ENCODE peak calls at places on chromosomes 1 and 21, in five cellular contexts. One of them, this sample, is unnamed.

GRCh38 chr1:244917271-244917670 is 52.9 kb upstream of the HNRNPU start:
- DNase-seq in NCI-H524: no peak
- DNase-seq in NCI-H226: no peak
- DNase-seq in heart right ventricle: no peak
- DNase-seq in naive thymus-derived CD8-positive, alpha-beta T cell: no peak
- DNase-seq in this sample: no peak

GRCh38 chr1:205275133-205275532 is 46.4 kb downstream of the NUAK2 start:
- DNase-seq in NCI-H524: no peak
- DNase-seq in NCI-H226: no peak
- DNase-seq in heart right ventricle: no peak
- DNase-seq in naive thymus-derived CD8-positive, alpha-beta T cell: peak; percentile 61
- DNase-seq in this sample: no peak

GRCh38 chr1:236066828-236067386 is 2.0 kb upstream of the NID1 start:
- DNase-seq in NCI-H524: no peak
- DNase-seq in NCI-H226: no peak
- DNase-seq in heart right ventricle: peak; percentile 73
- DNase-seq in naive thymus-derived CD8-positive, alpha-beta T cell: peak; percentile 61
- DNase-seq in this sample: no peak

GRCh38 chr1:163361123-163361934 is 39.6 kb downstream of the NUF2 start:
- DNase-seq in NCI-H524: peak; percentile 26
- DNase-seq in NCI-H226: peak; percentile 5
- DNase-seq in heart right ventricle: no peak
- DNase-seq in naive thymus-derived CD8-positive, alpha-beta T cell: no peak
- DNase-seq in this sample: peak; percentile 14

GRCh38 chr1:74933500-74933899 is 200.5 kb downstream of the TYW3 start:
- DNase-seq in NCI-H524: no peak
- DNase-seq in NCI-H226: no peak
- DNase-seq in heart right ventricle: no peak
- DNase-seq in naive thymus-derived CD8-positive, alpha-beta T cell: no peak
- DNase-seq in this sample: no peak

GRCh38 chr1:6275826-6276764 is 15.2 kb upstream of the GPR153 start:
- DNase-seq in NCI-H524: no peak
- DNase-seq in NCI-H226: no peak
- DNase-seq in heart right ventricle: peak; percentile 81
- DNase-seq in naive thymus-derived CD8-positive, alpha-beta T cell: no peak
- DNase-seq in this sample: peak; percentile 86

GRCh38 chr1:175845985-175846384 is 102.6 kb upstream of the TNR start:
- DNase-seq in NCI-H524: no peak
- DNase-seq in NCI-H226: no peak
- DNase-seq in heart right ventricle: no peak
- DNase-seq in naive thymus-derived CD8-positive, alpha-beta T cell: no peak
- DNase-seq in this sample: no peak

GRCh38 chr1:227058321-227058751 is 118.2 kb downstream of the COQ8A start:
- DNase-seq in NCI-H524: no peak
- DNase-seq in NCI-H226: peak; percentile 63
- DNase-seq in heart right ventricle: no peak
- DNase-seq in naive thymus-derived CD8-positive, alpha-beta T cell: no peak
- DNase-seq in this sample: no peak

GRCh38 chr1:25580933-25581332 is 35.7 kb upstream of the MAN1C1 start:
- DNase-seq in NCI-H524: no peak
- DNase-seq in NCI-H226: no peak
- DNase-seq in heart right ventricle: no peak
- DNase-seq in naive thymus-derived CD8-positive, alpha-beta T cell: no peak
- DNase-seq in this sample: no peak

GRCh38 chr1:229208481-229208880 is 62.4 kb upstream of the RAB4A start:
- DNase-seq in NCI-H524: no peak
- DNase-seq in NCI-H226: no peak
- DNase-seq in heart right ventricle: no peak
- DNase-seq in naive thymus-derived CD8-positive, alpha-beta T cell: no peak
- DNase-seq in this sample: no peak

GRCh38 chr1:94002046-94002787 is 93.0 kb upstream of the GCLM start:
- DNase-seq in NCI-H524: no peak
- DNase-seq in NCI-H226: no peak
- DNase-seq in heart right ventricle: no peak
- DNase-seq in naive thymus-derived CD8-positive, alpha-beta T cell: no peak
- DNase-seq in this sample: no peak

GRCh38 chr1:16367258-16367967 is 371 bp downstream of the SZRD1 start:
- DNase-seq in NCI-H524: peak; percentile 75
- DNase-seq in NCI-H226: peak; percentile 84
- DNase-seq in heart right ventricle: peak; percentile 89
- DNase-seq in naive thymus-derived CD8-positive, alpha-beta T cell: peak; percentile 85
- DNase-seq in this sample: peak; percentile 74

GRCh38 chr1:35220976-35221375 is 28.0 kb upstream of the SFPQ start:
- DNase-seq in NCI-H524: no peak
- DNase-seq in NCI-H226: no peak
- DNase-seq in heart right ventricle: no peak
- DNase-seq in naive thymus-derived CD8-positive, alpha-beta T cell: no peak
- DNase-seq in this sample: peak; percentile 2

GRCh38 chr1:85975770-85976386 is 180.7 kb downstream of the COL24A1 start:
- DNase-seq in NCI-H524: no peak
- DNase-seq in NCI-H226: no peak
- DNase-seq in heart right ventricle: no peak
- DNase-seq in naive thymus-derived CD8-positive, alpha-beta T cell: no peak
- DNase-seq in this sample: no peak

GRCh38 chr1:47533176-47534039 is 95.6 kb downstream of the FOXD2 start:
- DNase-seq in NCI-H524: no peak
- DNase-seq in NCI-H226: peak; percentile 21
- DNase-seq in heart right ventricle: peak; percentile 65
- DNase-seq in naive thymus-derived CD8-positive, alpha-beta T cell: no peak
- DNase-seq in this sample: no peak

GRCh38 chr1:25023190-25023578 is 93.1 kb upstream of the RUNX3 start:
- DNase-seq in NCI-H524: no peak
- DNase-seq in NCI-H226: no peak
- DNase-seq in heart right ventricle: no peak
- DNase-seq in naive thymus-derived CD8-positive, alpha-beta T cell: no peak
- DNase-seq in this sample: no peak

GRCh38 chr1:36836916-36837315 is 197.4 kb downstream of the GRIK3 start:
- DNase-seq in NCI-H524: no peak
- DNase-seq in NCI-H226: no peak
- DNase-seq in heart right ventricle: no peak
- DNase-seq in naive thymus-derived CD8-positive, alpha-beta T cell: no peak
- DNase-seq in this sample: no peak

GRCh38 chr21:14527690-14528652 is 18.1 kb downstream of the SAMSN1 start:
- DNase-seq in NCI-H524: no peak
- DNase-seq in NCI-H226: no peak
- DNase-seq in heart right ventricle: no peak
- DNase-seq in naive thymus-derived CD8-positive, alpha-beta T cell: no peak
- DNase-seq in this sample: no peak

GRCh38 chr1:165863346-165863745 is 35.9 kb downstream of the UCK2 start:
- DNase-seq in NCI-H524: no peak
- DNase-seq in NCI-H226: no peak
- DNase-seq in heart right ventricle: no peak
- DNase-seq in naive thymus-derived CD8-positive, alpha-beta T cell: no peak
- DNase-seq in this sample: no peak

GRCh38 chr1:32374193-32374592 is 11.9 kb downstream of the TSSK3 start:
- DNase-seq in NCI-H524: no peak
- DNase-seq in NCI-H226: no peak
- DNase-seq in heart right ventricle: no peak
- DNase-seq in naive thymus-derived CD8-positive, alpha-beta T cell: no peak
- DNase-seq in this sample: no peak

GRCh38 chr1:115976062-115976899 is at the start of gene SLC22A15:
- DNase-seq in NCI-H524: peak; percentile 26
- DNase-seq in NCI-H226: peak; percentile 24
- DNase-seq in heart right ventricle: peak; percentile 58
- DNase-seq in naive thymus-derived CD8-positive, alpha-beta T cell: peak; percentile 27
- DNase-seq in this sample: peak; percentile 33

GRCh38 chr1:17046043-17046657 is 7.7 kb downstream of the SDHB start:
- DNase-seq in NCI-H524: peak; percentile 6
- DNase-seq in NCI-H226: peak; percentile 24
- DNase-seq in heart right ventricle: no peak
- DNase-seq in naive thymus-derived CD8-positive, alpha-beta T cell: no peak
- DNase-seq in this sample: peak; percentile 25

GRCh38 chr1:37189111-37189510 is 154.8 kb upstream of the GRIK3 start:
- DNase-seq in NCI-H524: no peak
- DNase-seq in NCI-H226: no peak
- DNase-seq in heart right ventricle: no peak
- DNase-seq in naive thymus-derived CD8-positive, alpha-beta T cell: no peak
- DNase-seq in this sample: no peak

GRCh38 chr1:51729824-51730284 is 113.0 kb downstream of the OSBPL9 start:
- DNase-seq in NCI-H524: no peak
- DNase-seq in NCI-H226: peak; percentile 8
- DNase-seq in heart right ventricle: no peak
- DNase-seq in naive thymus-derived CD8-positive, alpha-beta T cell: no peak
- DNase-seq in this sample: no peak

GRCh38 chr1:71106658-71107322 is 26.0 kb upstream of the ZRANB2 start:
- DNase-seq in NCI-H524: no peak
- DNase-seq in NCI-H226: no peak
- DNase-seq in heart right ventricle: no peak
- DNase-seq in naive thymus-derived CD8-positive, alpha-beta T cell: no peak
- DNase-seq in this sample: no peak

GRCh38 chr1:92833840-92834239 is 2.0 kb downstream of the RPL5 start:
- DNase-seq in NCI-H524: no peak
- DNase-seq in NCI-H226: no peak
- DNase-seq in heart right ventricle: no peak
- DNase-seq in naive thymus-derived CD8-positive, alpha-beta T cell: no peak
- DNase-seq in this sample: no peak

GRCh38 chr1:19957779-19958178 is 21.6 kb downstream of the PLA2G2A start:
- DNase-seq in NCI-H524: no peak
- DNase-seq in NCI-H226: no peak
- DNase-seq in heart right ventricle: no peak
- DNase-seq in naive thymus-derived CD8-positive, alpha-beta T cell: no peak
- DNase-seq in this sample: no peak

GRCh38 chr1:83808536-83808935 is 190.4 kb downstream of the TTLL7 start:
- DNase-seq in NCI-H524: no peak
- DNase-seq in NCI-H226: no peak
- DNase-seq in heart right ventricle: no peak
- DNase-seq in naive thymus-derived CD8-positive, alpha-beta T cell: no peak
- DNase-seq in this sample: no peak

GRCh38 chr1:28867850-28868249 is 46.5 kb upstream of the EPB41 start:
- DNase-seq in NCI-H524: no peak
- DNase-seq in NCI-H226: no peak
- DNase-seq in heart right ventricle: no peak
- DNase-seq in naive thymus-derived CD8-positive, alpha-beta T cell: no peak
- DNase-seq in this sample: no peak

GRCh38 chr1:199132006-199132405 is 493.2 kb downstream of the PTPRC start:
- DNase-seq in NCI-H524: no peak
- DNase-seq in NCI-H226: no peak
- DNase-seq in heart right ventricle: no peak
- DNase-seq in naive thymus-derived CD8-positive, alpha-beta T cell: no peak
- DNase-seq in this sample: no peak

GRCh38 chr1:19070197-19070651 is 113.7 kb upstream of the IFFO2 start:
- DNase-seq in NCI-H524: no peak
- DNase-seq in NCI-H226: no peak
- DNase-seq in heart right ventricle: no peak
- DNase-seq in naive thymus-derived CD8-positive, alpha-beta T cell: no peak
- DNase-seq in this sample: no peak

GRCh38 chr1:9294910-9295636 is 2.4 kb downstream of the SPSB1 start:
- DNase-seq in NCI-H524: no peak
- DNase-seq in NCI-H226: no peak
- DNase-seq in heart right ventricle: peak; percentile 35
- DNase-seq in naive thymus-derived CD8-positive, alpha-beta T cell: no peak
- DNase-seq in this sample: no peak

GRCh38 chr1:206902702-206903101 is 5.5 kb downstream of the IL24 start:
- DNase-seq in NCI-H524: no peak
- DNase-seq in NCI-H226: no peak
- DNase-seq in heart right ventricle: no peak
- DNase-seq in naive thymus-derived CD8-positive, alpha-beta T cell: no peak
- DNase-seq in this sample: no peak

GRCh38 chr1:7085521-7085920 is 300.3 kb downstream of the CAMTA1 start:
- DNase-seq in NCI-H524: no peak
- DNase-seq in NCI-H226: no peak
- DNase-seq in heart right ventricle: no peak
- DNase-seq in naive thymus-derived CD8-positive, alpha-beta T cell: no peak
- DNase-seq in this sample: no peak

GRCh38 chr1:176691251-176692228 is 228.6 kb downstream of the PAPPA2 start:
- DNase-seq in NCI-H524: peak; percentile 82
- DNase-seq in NCI-H226: peak; percentile 12
- DNase-seq in heart right ventricle: peak; percentile 57
- DNase-seq in naive thymus-derived CD8-positive, alpha-beta T cell: no peak
- DNase-seq in this sample: peak; percentile 77

GRCh38 chr1:192140382-192140781 is 17.9 kb upstream of the RGS18 start:
- DNase-seq in NCI-H524: no peak
- DNase-seq in NCI-H226: no peak
- DNase-seq in heart right ventricle: no peak
- DNase-seq in naive thymus-derived CD8-positive, alpha-beta T cell: no peak
- DNase-seq in this sample: no peak

This sample was measured in DMS 273 treated with DMSO at 0.1 percent for 48 hours.